ENCODE peak calls at places on chromosomes 12 and 14, in ten cellular contexts. One of them, this sample, is unnamed.

GRCh38 chr14:79016828-79017505 is 846.8 kb downstream of the NRXN3 start:
- DNase-seq in spleen: no peak
- DNase-seq in fibroblast of lung: peak
- DNase-seq in CD8-positive, alpha-beta T cell: no peak
- DNase-seq in ovary: no peak
- DNase-seq in heart right ventricle: no peak
- DNase-seq in OCI-LY7: no peak
- DNase-seq in heart left ventricle: no peak
- DNase-seq in mammary epithelial cell: peak
- DNase-seq in uterus: no peak
- DNase-seq in this sample: peak

GRCh38 chr12:75702477-75703093 is 191.2 kb upstream of the KRR1 start:
- DNase-seq in spleen: no peak
- DNase-seq in fibroblast of lung: no peak
- DNase-seq in CD8-positive, alpha-beta T cell: no peak
- DNase-seq in ovary: no peak
- DNase-seq in heart right ventricle: no peak
- DNase-seq in OCI-LY7: no peak
- DNase-seq in heart left ventricle: no peak
- DNase-seq in mammary epithelial cell: no peak
- DNase-seq in uterus: no peak
- DNase-seq in this sample: no peak

GRCh38 chr14:37597538-37598084 is 2.2 kb downstream of the TTC6 start:
- DNase-seq in spleen: no peak
- DNase-seq in fibroblast of lung: no peak
- DNase-seq in CD8-positive, alpha-beta T cell: no peak
- DNase-seq in ovary: no peak
- DNase-seq in heart right ventricle: no peak
- DNase-seq in OCI-LY7: no peak
- DNase-seq in heart left ventricle: no peak
- DNase-seq in mammary epithelial cell: no peak
- DNase-seq in uterus: no peak
- DNase-seq in this sample: no peak

GRCh38 chr14:102029956-102030355 is 56.9 kb downstream of the HSP90AA1 start:
- DNase-seq in spleen: no peak
- DNase-seq in fibroblast of lung: peak
- DNase-seq in CD8-positive, alpha-beta T cell: no peak
- DNase-seq in ovary: no peak
- DNase-seq in heart right ventricle: no peak
- DNase-seq in OCI-LY7: no peak
- DNase-seq in heart left ventricle: no peak
- DNase-seq in mammary epithelial cell: no peak
- DNase-seq in uterus: no peak
- DNase-seq in this sample: peak

GRCh38 chr12:68863109-68863770 is 55.3 kb downstream of the MDM2 start:
- DNase-seq in spleen: no peak
- DNase-seq in fibroblast of lung: no peak
- DNase-seq in CD8-positive, alpha-beta T cell: no peak
- DNase-seq in ovary: no peak
- DNase-seq in heart right ventricle: no peak
- DNase-seq in OCI-LY7: no peak
- DNase-seq in heart left ventricle: no peak
- DNase-seq in mammary epithelial cell: no peak
- DNase-seq in uterus: no peak
- DNase-seq in this sample: no peak

GRCh38 chr14:52802597-52802996 is 11.2 kb upstream of the GNPNAT1 start:
- DNase-seq in spleen: no peak
- DNase-seq in fibroblast of lung: peak
- DNase-seq in CD8-positive, alpha-beta T cell: no peak
- DNase-seq in ovary: no peak
- DNase-seq in heart right ventricle: no peak
- DNase-seq in OCI-LY7: no peak
- DNase-seq in heart left ventricle: no peak
- DNase-seq in mammary epithelial cell: peak
- DNase-seq in uterus: no peak
- DNase-seq in this sample: peak

GRCh38 chr14:104557766-104558165 is 21.8 kb upstream of the C14orf180 start:
- DNase-seq in spleen: no peak
- DNase-seq in fibroblast of lung: no peak
- DNase-seq in CD8-positive, alpha-beta T cell: no peak
- DNase-seq in ovary: no peak
- DNase-seq in heart right ventricle: no peak
- DNase-seq in OCI-LY7: no peak
- DNase-seq in heart left ventricle: peak
- DNase-seq in mammary epithelial cell: no peak
- DNase-seq in uterus: no peak
- DNase-seq in this sample: no peak

GRCh38 chr12:85971800-85972199 is 97.7 kb downstream of the NTS start:
- DNase-seq in spleen: no peak
- DNase-seq in fibroblast of lung: no peak
- DNase-seq in CD8-positive, alpha-beta T cell: no peak
- DNase-seq in ovary: no peak
- DNase-seq in heart right ventricle: no peak
- DNase-seq in OCI-LY7: no peak
- DNase-seq in heart left ventricle: no peak
- DNase-seq in mammary epithelial cell: no peak
- DNase-seq in uterus: no peak
- DNase-seq in this sample: no peak

GRCh38 chr14:65044596-65044959 is 57.7 kb downstream of the MAX start:
- DNase-seq in spleen: peak
- DNase-seq in fibroblast of lung: no peak
- DNase-seq in CD8-positive, alpha-beta T cell: no peak
- DNase-seq in ovary: no peak
- DNase-seq in heart right ventricle: no peak
- DNase-seq in OCI-LY7: no peak
- DNase-seq in heart left ventricle: peak
- DNase-seq in mammary epithelial cell: no peak
- DNase-seq in uterus: no peak
- DNase-seq in this sample: no peak

GRCh38 chr12:54882074-54882473 is 27.8 kb downstream of the MUCL1 start:
- DNase-seq in spleen: no peak
- DNase-seq in fibroblast of lung: no peak
- DNase-seq in CD8-positive, alpha-beta T cell: no peak
- DNase-seq in ovary: no peak
- DNase-seq in heart right ventricle: no peak
- DNase-seq in OCI-LY7: no peak
- DNase-seq in heart left ventricle: no peak
- DNase-seq in mammary epithelial cell: no peak
- DNase-seq in uterus: no peak
- DNase-seq in this sample: no peak

GRCh38 chr12:89529738-89530137 is 3.9 kb upstream of the POC1B start:
- DNase-seq in spleen: no peak
- DNase-seq in fibroblast of lung: peak
- DNase-seq in CD8-positive, alpha-beta T cell: no peak
- DNase-seq in ovary: no peak
- DNase-seq in heart right ventricle: no peak
- DNase-seq in OCI-LY7: peak
- DNase-seq in heart left ventricle: no peak
- DNase-seq in mammary epithelial cell: peak
- DNase-seq in uterus: no peak
- DNase-seq in this sample: no peak

GRCh38 chr14:68974759-68975347 is 4.2 kb downstream of the ACTN1 start:
- DNase-seq in spleen: no peak
- DNase-seq in fibroblast of lung: no peak
- DNase-seq in CD8-positive, alpha-beta T cell: no peak
- DNase-seq in ovary: no peak
- DNase-seq in heart right ventricle: no peak
- DNase-seq in OCI-LY7: no peak
- DNase-seq in heart left ventricle: no peak
- DNase-seq in mammary epithelial cell: no peak
- DNase-seq in uterus: no peak
- DNase-seq in this sample: no peak

GRCh38 chr14:68973639-68974038 is 5.5 kb downstream of the ACTN1 start:
- DNase-seq in spleen: peak
- DNase-seq in fibroblast of lung: no peak
- DNase-seq in CD8-positive, alpha-beta T cell: no peak
- DNase-seq in ovary: no peak
- DNase-seq in heart right ventricle: no peak
- DNase-seq in OCI-LY7: no peak
- DNase-seq in heart left ventricle: no peak
- DNase-seq in mammary epithelial cell: no peak
- DNase-seq in uterus: no peak
- DNase-seq in this sample: no peak

GRCh38 chr14:68977137-68977740 is 1.9 kb downstream of the ACTN1 start:
- DNase-seq in spleen: peak
- DNase-seq in fibroblast of lung: no peak
- DNase-seq in CD8-positive, alpha-beta T cell: no peak
- DNase-seq in ovary: no peak
- DNase-seq in heart right ventricle: no peak
- DNase-seq in OCI-LY7: no peak
- DNase-seq in heart left ventricle: no peak
- DNase-seq in mammary epithelial cell: no peak
- DNase-seq in uterus: peak
- DNase-seq in this sample: no peak

GRCh38 chr14:68976160-68977067 is 2.7 kb downstream of the ACTN1 start:
- DNase-seq in spleen: peak
- DNase-seq in fibroblast of lung: peak
- DNase-seq in CD8-positive, alpha-beta T cell: no peak
- DNase-seq in ovary: peak
- DNase-seq in heart right ventricle: peak
- DNase-seq in OCI-LY7: no peak
- DNase-seq in heart left ventricle: peak
- DNase-seq in mammary epithelial cell: peak
- DNase-seq in uterus: peak
- DNase-seq in this sample: no peak

DNA sequence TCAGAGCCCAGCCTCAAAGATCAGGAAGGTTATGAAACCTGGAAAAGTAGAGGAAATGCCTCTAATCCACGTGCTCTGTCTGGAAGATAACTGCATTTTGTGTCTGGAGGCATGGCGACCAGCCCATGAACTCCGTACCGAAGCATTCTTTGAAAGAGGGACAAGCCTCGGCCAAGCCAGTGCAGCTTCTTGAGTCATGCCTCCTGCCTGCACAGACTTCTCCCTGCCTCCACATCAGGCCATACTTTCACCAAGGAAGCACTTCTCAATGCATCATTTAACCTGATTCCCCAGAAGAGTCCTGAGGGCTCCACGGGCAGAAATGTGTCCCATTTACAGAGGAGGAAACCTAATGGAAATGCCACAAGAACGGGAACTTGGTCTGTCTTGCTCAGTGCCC is 3.4 kb downstream of the ACTN1 start:
- DNase-seq in spleen: no peak
- DNase-seq in fibroblast of lung: peak
- DNase-seq in CD8-positive, alpha-beta T cell: no peak
- DNase-seq in ovary: no peak
- DNase-seq in heart right ventricle: no peak
- DNase-seq in OCI-LY7: no peak
- DNase-seq in heart left ventricle: no peak
- DNase-seq in mammary epithelial cell: peak
- DNase-seq in uterus: peak
- DNase-seq in this sample: no peak
- H3K4me3 ChIP-seq in spleen: no peak
- H3K4me3 ChIP-seq in fibroblast of lung: peak
- H3K4me3 ChIP-seq in CD8-positive, alpha-beta T cell: peak
- H3K4me3 ChIP-seq in ovary: peak
- H3K4me3 ChIP-seq in heart right ventricle: peak
- H3K4me3 ChIP-seq in OCI-LY7: no peak
- H3K4me3 ChIP-seq in heart left ventricle: peak
- H3K4me3 ChIP-seq in mammary epithelial cell: peak
- H3K4me3 ChIP-seq in uterus: peak
- H3K4me3 ChIP-seq in this sample: peak

DNA sequence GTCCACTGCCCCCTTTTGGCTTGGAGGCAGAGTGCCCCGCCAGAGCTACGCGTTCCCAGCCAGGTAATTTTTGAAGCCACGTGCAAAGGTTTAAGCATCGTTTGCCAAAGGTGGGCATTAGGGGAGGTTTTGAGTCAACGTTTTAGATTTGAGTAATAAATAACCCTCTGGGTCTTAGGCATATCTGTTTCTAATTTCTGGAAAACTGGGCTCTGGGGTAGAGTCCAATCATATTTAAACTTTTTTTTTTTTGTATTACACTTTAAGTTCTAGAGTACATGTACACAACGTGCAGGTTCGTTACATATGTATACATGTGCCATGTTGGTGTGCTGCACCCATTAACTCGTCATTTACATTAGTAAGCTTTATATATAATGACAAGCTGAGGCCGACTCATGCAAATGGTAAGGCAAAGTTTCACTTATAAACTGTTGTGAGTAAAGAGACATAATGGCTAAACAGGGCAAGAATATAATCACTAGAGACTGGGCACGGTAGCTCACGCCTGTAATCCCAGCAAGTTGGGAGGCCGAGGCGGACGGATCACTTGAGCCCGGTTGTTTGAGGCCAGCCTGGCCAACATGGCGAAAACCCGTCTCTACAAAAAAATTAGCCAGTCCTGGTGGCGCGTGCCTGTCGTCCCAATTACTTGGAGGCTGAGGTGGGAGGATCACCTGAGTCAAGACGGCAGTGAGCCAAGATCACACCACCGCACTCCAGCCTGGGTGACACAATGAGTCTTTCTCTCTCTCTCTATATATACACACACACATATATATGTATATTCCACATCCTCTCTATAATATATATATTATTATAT is 491 bp upstream of the NR2C1 start:
- DNase-seq in spleen: no peak
- DNase-seq in fibroblast of lung: no peak
- DNase-seq in CD8-positive, alpha-beta T cell: no peak
- DNase-seq in ovary: peak
- DNase-seq in heart right ventricle: no peak
- DNase-seq in OCI-LY7: no peak
- DNase-seq in heart left ventricle: no peak
- DNase-seq in mammary epithelial cell: no peak
- DNase-seq in uterus: no peak
- DNase-seq in this sample: no peak
- H3K27ac ChIP-seq in spleen: peak
- H3K27ac ChIP-seq in fibroblast of lung: no peak
- H3K27ac ChIP-seq in CD8-positive, alpha-beta T cell: no peak
- H3K27ac ChIP-seq in ovary: peak
- H3K27ac ChIP-seq in heart right ventricle: peak
- H3K27ac ChIP-seq in OCI-LY7: no peak
- H3K27ac ChIP-seq in heart left ventricle: no peak
- H3K27ac ChIP-seq in mammary epithelial cell: peak
- H3K27ac ChIP-seq in uterus: peak
- H3K27ac ChIP-seq in this sample: no peak

GRCh38 chr12:124386661-124387509 is 92.0 kb downstream of the RFLNA start:
- DNase-seq in spleen: no peak
- DNase-seq in fibroblast of lung: no peak
- DNase-seq in CD8-positive, alpha-beta T cell: no peak
- DNase-seq in ovary: no peak
- DNase-seq in heart right ventricle: peak
- DNase-seq in OCI-LY7: no peak
- DNase-seq in heart left ventricle: no peak
- DNase-seq in mammary epithelial cell: no peak
- DNase-seq in uterus: no peak
- DNase-seq in this sample: no peak
- H3K4me3 ChIP-seq in spleen: no peak
- H3K4me3 ChIP-seq in fibroblast of lung: peak
- H3K4me3 ChIP-seq in CD8-positive, alpha-beta T cell: no peak
- H3K4me3 ChIP-seq in ovary: peak
- H3K4me3 ChIP-seq in heart right ventricle: peak
- H3K4me3 ChIP-seq in OCI-LY7: no peak
- H3K4me3 ChIP-seq in heart left ventricle: peak
- H3K4me3 ChIP-seq in mammary epithelial cell: no peak
- H3K4me3 ChIP-seq in uterus: peak
- H3K4me3 ChIP-seq in this sample: peak

DNA sequence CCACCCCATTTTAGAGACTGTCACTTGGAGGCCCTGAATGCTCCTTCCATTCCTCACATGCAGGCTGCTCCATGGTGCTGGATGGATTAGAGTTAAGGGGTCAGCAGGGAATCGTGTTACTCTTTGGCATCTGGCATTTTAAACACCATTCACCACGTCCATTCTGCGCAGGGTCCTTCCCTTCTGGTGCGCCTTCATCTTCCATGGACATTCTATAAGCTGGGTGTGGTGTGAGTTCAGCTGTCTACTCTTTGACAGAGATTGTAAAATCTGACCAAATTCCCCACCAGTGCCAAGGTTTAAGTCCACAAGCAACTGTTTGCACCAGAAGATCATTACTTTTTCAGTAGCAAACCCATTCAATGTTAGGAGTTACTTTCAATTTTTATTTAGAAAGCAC is 47.8 kb downstream of the GIT2 start:
- DNase-seq in spleen: no peak
- DNase-seq in fibroblast of lung: no peak
- DNase-seq in CD8-positive, alpha-beta T cell: no peak
- DNase-seq in ovary: no peak
- DNase-seq in heart right ventricle: no peak
- DNase-seq in OCI-LY7: no peak
- DNase-seq in heart left ventricle: no peak
- DNase-seq in mammary epithelial cell: no peak
- DNase-seq in uterus: no peak
- DNase-seq in this sample: no peak
- H3K27ac ChIP-seq in spleen: peak
- H3K27ac ChIP-seq in fibroblast of lung: peak
- H3K27ac ChIP-seq in CD8-positive, alpha-beta T cell: no peak
- H3K27ac ChIP-seq in ovary: peak
- H3K27ac ChIP-seq in heart right ventricle: peak
- H3K27ac ChIP-seq in OCI-LY7: no peak
- H3K27ac ChIP-seq in heart left ventricle: peak
- H3K27ac ChIP-seq in mammary epithelial cell: no peak
- H3K27ac ChIP-seq in uterus: peak
- H3K27ac ChIP-seq in this sample: peak